ENCODE peak calls at places on chromosomes 7 and 10, in eight cellular contexts. X is MCF 10A; O is WERI-Rb-1; K is myocyte; B is amniotic epithelial cell; H is naive thymus-derived CD4-positive, alpha-beta T cell; J is NCI-H1105; N is NCI-H1092 treated with DMSO at 0.1 percent for 48 hours. D is an unnamed sample.

GRCh38 chr10:97932932-97933530 is 83.4 kb downstream of the GOLGA7B start:
- DNase-seq in X (no peak), O (no peak), K (no peak), B (no peak), H (no peak), J (no peak), N (no peak), D (no peak)

GRCh38 chr7:29258951-29259350 is 64.4 kb downstream of the CHN2 start:
- DNase-seq in X (no peak), O (no peak), K (no peak), B (no peak), H (no peak), J (no peak), N (no peak), D (no peak)

GRCh38 chr10:21693418-21693817 is 159.4 kb downstream of the MLLT10 start:
- DNase-seq in X (no peak), O (no peak), K (no peak), B (no peak), H (no peak), J (no peak), N (no peak), D (no peak)

GRCh38 chr7:46705416-46706255 is 784.6 kb upstream of the IGFBP3 start:
- DNase-seq in X (no peak), O (no peak), K (peak; percentile 58), B (no peak), H (no peak), J (no peak), N (no peak), D (no peak)

GRCh38 chr10:79286318-79286951 is 60.8 kb upstream of the PPIF start:
- DNase-seq in X (no peak), O (no peak), K (peak; percentile 61), B (peak; percentile 52), H (peak; percentile 62), J (no peak), N (no peak), D (no peak)

GRCh38 chr10:3542185-3542611 is 242.8 kb downstream of the KLF6 start:
- DNase-seq in X (peak; percentile 55), O (no peak), K (peak; percentile 57), B (peak; percentile 66), H (no peak), J (no peak), N (no peak), D (no peak)

GRCh38 chr7:47572101-47572460 is 9.8 kb downstream of the TNS3 start:
- DNase-seq in X (no peak), O (no peak), K (no peak), B (no peak), H (no peak), J (no peak), N (peak; percentile 89), D (no peak)

GRCh38 chr10:96043895-96044580 is 655 bp downstream of the CCNJ start:
- DNase-seq in X (peak; percentile 51), O (peak; percentile 59), K (peak; percentile 70), B (peak; percentile 33), H (peak; percentile 41), J (peak; percentile 6), N (peak; percentile 27), D (peak; percentile 2)

GRCh38 chr10:98030093-98030821 is at the start of gene CRTAC1:
- DNase-seq in X (no peak), O (peak; percentile 94), K (no peak), B (no peak), H (no peak), J (peak; percentile 44), N (peak; percentile 65), D (peak; percentile 61)

D was measured in SK-MEL-5.